ENCODE peak calls at places on chromosomes 5 and 9, in nine cellular contexts. One of them, this sample, is unnamed. For H3K4me1, the result is how much of the 10 kb centered on the place peaks cover.

GRCh38 chr9:13941686-13942085 is 372.3 kb downstream of the NFIB start:
- DNase-seq in upper lobe of right lung: no peak
- DNase-seq in IMR-90: peak
- DNase-seq in spleen: no peak
- DNase-seq in heart right ventricle: no peak
- DNase-seq in RWPE2: no peak
- DNase-seq in pancreas: no peak
- DNase-seq in left ventricle myocardium inferior: no peak
- DNase-seq in CD8-positive, alpha-beta T cell: no peak
- DNase-seq in this sample: no peak

GRCh38 chr9:33329117-33329563 is 38.8 kb downstream of the NFX1 start:
- DNase-seq in CD8-positive, alpha-beta T cell: no peak
- DNase-seq in spleen: no peak
- DNase-seq in pancreas: peak
- DNase-seq in upper lobe of right lung: no peak
- DNase-seq in heart right ventricle: no peak
- DNase-seq in left ventricle myocardium inferior: no peak
- DNase-seq in RWPE2: peak
- DNase-seq in IMR-90: peak
- DNase-seq in this sample: peak

GRCh38 chr5:56496581-56497063 is 263.5 kb upstream of the ANKRD55 start:
- DNase-seq in spleen: no peak
- DNase-seq in pancreas: no peak
- DNase-seq in upper lobe of right lung: no peak
- DNase-seq in heart right ventricle: no peak
- DNase-seq in RWPE2: no peak
- DNase-seq in left ventricle myocardium inferior: no peak
- DNase-seq in IMR-90: no peak
- DNase-seq in CD8-positive, alpha-beta T cell: no peak
- DNase-seq in this sample: no peak

GRCh38 chr5:57850109-57850508 is 367.5 kb upstream of the ACTBL2 start:
- DNase-seq in IMR-90: no peak
- DNase-seq in CD8-positive, alpha-beta T cell: no peak
- DNase-seq in pancreas: no peak
- DNase-seq in RWPE2: no peak
- DNase-seq in upper lobe of right lung: no peak
- DNase-seq in left ventricle myocardium inferior: no peak
- DNase-seq in spleen: no peak
- DNase-seq in heart right ventricle: no peak
- DNase-seq in this sample: no peak

GRCh38 chr5:68803881-68804319 is 289.9 kb upstream of the SLC30A5 start:
- DNase-seq in CD8-positive, alpha-beta T cell: no peak
- DNase-seq in heart right ventricle: no peak
- DNase-seq in left ventricle myocardium inferior: no peak
- DNase-seq in IMR-90: no peak
- DNase-seq in spleen: no peak
- DNase-seq in RWPE2: no peak
- DNase-seq in upper lobe of right lung: no peak
- DNase-seq in pancreas: no peak
- DNase-seq in this sample: no peak

GRCh38 chr5:173458819-173459218 is 130.6 kb upstream of the STC2 start:
- DNase-seq in pancreas: no peak
- DNase-seq in upper lobe of right lung: no peak
- DNase-seq in CD8-positive, alpha-beta T cell: no peak
- DNase-seq in IMR-90: peak
- DNase-seq in spleen: no peak
- DNase-seq in heart right ventricle: no peak
- DNase-seq in RWPE2: no peak
- DNase-seq in left ventricle myocardium inferior: no peak
- DNase-seq in this sample: no peak

GRCh38 chr5:142316051-142316450 is 8.8 kb downstream of the SPRY4 start:
- DNase-seq in pancreas: no peak
- DNase-seq in CD8-positive, alpha-beta T cell: no peak
- DNase-seq in spleen: no peak
- DNase-seq in upper lobe of right lung: no peak
- DNase-seq in RWPE2: no peak
- DNase-seq in left ventricle myocardium inferior: no peak
- DNase-seq in IMR-90: peak
- DNase-seq in heart right ventricle: no peak
- DNase-seq in this sample: no peak

GRCh38 chr9:95506438-95506691 is 10.4 kb downstream of the PTCH1 start:
- DNase-seq in IMR-90: peak
- DNase-seq in RWPE2: no peak
- DNase-seq in spleen: no peak
- DNase-seq in CD8-positive, alpha-beta T cell: no peak
- DNase-seq in heart right ventricle: no peak
- DNase-seq in left ventricle myocardium inferior: peak
- DNase-seq in pancreas: no peak
- DNase-seq in upper lobe of right lung: no peak
- DNase-seq in this sample: no peak

GRCh38 chr5:113663879-113664278 is 150.4 kb downstream of the YTHDC2 start:
- DNase-seq in RWPE2: no peak
- DNase-seq in heart right ventricle: peak
- DNase-seq in pancreas: peak
- DNase-seq in IMR-90: peak
- DNase-seq in CD8-positive, alpha-beta T cell: no peak
- DNase-seq in upper lobe of right lung: no peak
- DNase-seq in spleen: no peak
- DNase-seq in left ventricle myocardium inferior: peak
- DNase-seq in this sample: no peak

GRCh38 chr5:96344678-96345612 is 88.1 kb downstream of the PCSK1 start:
- DNase-seq in spleen: no peak
- DNase-seq in pancreas: peak
- DNase-seq in left ventricle myocardium inferior: no peak
- DNase-seq in CD8-positive, alpha-beta T cell: no peak
- DNase-seq in IMR-90: peak
- DNase-seq in heart right ventricle: no peak
- DNase-seq in RWPE2: no peak
- DNase-seq in upper lobe of right lung: no peak
- DNase-seq in this sample: no peak

GRCh38 chr5:81545911-81546310 is 152.0 kb upstream of the ACOT12 start:
- DNase-seq in RWPE2: no peak
- DNase-seq in spleen: no peak
- DNase-seq in left ventricle myocardium inferior: no peak
- DNase-seq in heart right ventricle: no peak
- DNase-seq in IMR-90: no peak
- DNase-seq in pancreas: no peak
- DNase-seq in upper lobe of right lung: no peak
- DNase-seq in CD8-positive, alpha-beta T cell: no peak
- DNase-seq in this sample: no peak

GRCh38 chr9:78973906-78974305 is 597.9 kb upstream of the TLE4 start:
- DNase-seq in spleen: no peak
- DNase-seq in CD8-positive, alpha-beta T cell: no peak
- DNase-seq in upper lobe of right lung: no peak
- DNase-seq in left ventricle myocardium inferior: no peak
- DNase-seq in heart right ventricle: no peak
- DNase-seq in pancreas: no peak
- DNase-seq in IMR-90: peak
- DNase-seq in RWPE2: no peak
- DNase-seq in this sample: peak

GRCh38 chr5:39547548-39548154 is 122.9 kb upstream of the DAB2 start:
- DNase-seq in left ventricle myocardium inferior: no peak
- DNase-seq in spleen: no peak
- DNase-seq in CD8-positive, alpha-beta T cell: no peak
- DNase-seq in heart right ventricle: no peak
- DNase-seq in RWPE2: no peak
- DNase-seq in upper lobe of right lung: no peak
- DNase-seq in pancreas: no peak
- DNase-seq in IMR-90: peak
- DNase-seq in this sample: no peak

GRCh38 chr5:168006473-168007130 is 284.8 kb upstream of the WWC1 start:
- DNase-seq in RWPE2: no peak
- DNase-seq in heart right ventricle: no peak
- DNase-seq in spleen: no peak
- DNase-seq in CD8-positive, alpha-beta T cell: no peak
- DNase-seq in IMR-90: peak
- DNase-seq in pancreas: no peak
- DNase-seq in left ventricle myocardium inferior: no peak
- DNase-seq in upper lobe of right lung: no peak
- DNase-seq in this sample: no peak

GRCh38 chr9:132041825-132042224 is 37.8 kb downstream of the MED27 start:
- DNase-seq in CD8-positive, alpha-beta T cell: no peak
- DNase-seq in pancreas: no peak
- DNase-seq in spleen: no peak
- DNase-seq in RWPE2: no peak
- DNase-seq in heart right ventricle: no peak
- DNase-seq in upper lobe of right lung: no peak
- DNase-seq in left ventricle myocardium inferior: no peak
- DNase-seq in IMR-90: no peak
- DNase-seq in this sample: no peak

GRCh38 chr9:9790216-9790872 is 822.5 kb downstream of the PTPRD start:
- DNase-seq in pancreas: no peak
- DNase-seq in RWPE2: no peak
- DNase-seq in left ventricle myocardium inferior: no peak
- DNase-seq in CD8-positive, alpha-beta T cell: no peak
- DNase-seq in upper lobe of right lung: no peak
- DNase-seq in spleen: no peak
- DNase-seq in IMR-90: no peak
- DNase-seq in heart right ventricle: no peak
- DNase-seq in this sample: no peak

GRCh38 chr9:136282272-136282861 is 21.5 kb downstream of the CCDC187 start:
- DNase-seq in RWPE2: no peak
- DNase-seq in pancreas: peak
- DNase-seq in heart right ventricle: no peak
- DNase-seq in CD8-positive, alpha-beta T cell: no peak
- DNase-seq in spleen: no peak
- DNase-seq in left ventricle myocardium inferior: no peak
- DNase-seq in IMR-90: no peak
- DNase-seq in upper lobe of right lung: no peak
- DNase-seq in this sample: no peak

GRCh38 chr5:115460476-115460875 is 84.1 kb downstream of the FEM1C start:
- DNase-seq in upper lobe of right lung: peak
- DNase-seq in spleen: no peak
- DNase-seq in CD8-positive, alpha-beta T cell: no peak
- DNase-seq in pancreas: peak
- DNase-seq in left ventricle myocardium inferior: peak
- DNase-seq in IMR-90: peak
- DNase-seq in heart right ventricle: peak
- DNase-seq in RWPE2: no peak
- DNase-seq in this sample: peak

GRCh38 chr9:16221822-16222547 is 648.5 kb downstream of the BNC2 start:
- DNase-seq in heart right ventricle: no peak
- DNase-seq in upper lobe of right lung: no peak
- DNase-seq in left ventricle myocardium inferior: no peak
- DNase-seq in spleen: no peak
- DNase-seq in CD8-positive, alpha-beta T cell: no peak
- DNase-seq in IMR-90: no peak
- DNase-seq in pancreas: no peak
- DNase-seq in RWPE2: no peak
- DNase-seq in this sample: no peak

DNA sequence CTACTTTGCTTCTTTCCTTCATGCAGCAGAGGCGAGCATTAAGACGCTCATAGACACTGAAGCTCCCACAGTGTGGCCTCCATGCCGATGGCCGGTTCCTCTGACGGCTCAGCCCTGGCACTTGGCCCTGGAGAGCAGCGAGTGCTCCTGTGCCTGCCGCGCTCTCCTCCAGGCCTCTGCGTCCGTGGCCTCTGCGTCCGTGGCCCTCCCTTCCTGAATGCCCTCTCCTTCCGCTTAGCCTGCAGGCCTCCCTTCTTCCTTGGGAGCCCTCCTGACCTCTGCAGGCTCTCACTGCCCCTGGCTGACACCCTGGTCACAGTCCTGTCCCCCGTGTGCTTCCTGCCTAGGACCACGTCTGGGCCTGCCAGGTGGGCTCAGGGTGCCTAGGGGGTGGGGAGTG is 92.8 kb downstream of the ZNF354C start:
- DNase-seq in spleen: peak
- DNase-seq in heart right ventricle: peak
- DNase-seq in pancreas: no peak
- DNase-seq in left ventricle myocardium inferior: no peak
- DNase-seq in RWPE2: peak
- DNase-seq in upper lobe of right lung: peak
- DNase-seq in IMR-90: no peak
- DNase-seq in CD8-positive, alpha-beta T cell: no peak
- DNase-seq in this sample: no peak
- H3K4me1 ChIP-seq in spleen: under half
- H3K4me1 ChIP-seq in heart right ventricle: under half
- H3K4me1 ChIP-seq in pancreas: under half
- H3K4me1 ChIP-seq in left ventricle myocardium inferior: under half
- H3K4me1 ChIP-seq in RWPE2: under half
- H3K4me1 ChIP-seq in upper lobe of right lung: under half
- H3K4me1 ChIP-seq in IMR-90: under half
- H3K4me1 ChIP-seq in CD8-positive, alpha-beta T cell: under half
- H3K4me1 ChIP-seq in this sample: under half

GRCh38 chr9:116483622-116484482 is 203.3 kb upstream of the TRIM32 start:
- DNase-seq in heart right ventricle: no peak
- DNase-seq in left ventricle myocardium inferior: no peak
- DNase-seq in IMR-90: no peak
- DNase-seq in RWPE2: no peak
- DNase-seq in upper lobe of right lung: no peak
- DNase-seq in spleen: no peak
- DNase-seq in pancreas: no peak
- DNase-seq in CD8-positive, alpha-beta T cell: no peak
- DNase-seq in this sample: no peak
- TF ChIP-seq CTCF in heart right ventricle: no peak
- TF ChIP-seq CTCF in left ventricle myocardium inferior: no peak
- TF ChIP-seq CTCF in IMR-90: no peak
- TF ChIP-seq CTCF in RWPE2: no peak
- TF ChIP-seq CTCF in upper lobe of right lung: no peak
- TF ChIP-seq CTCF in spleen: no peak
- TF ChIP-seq CTCF in pancreas: no peak
- TF ChIP-seq CTCF in CD8-positive, alpha-beta T cell: no peak
- TF ChIP-seq CTCF in this sample: no peak

DNA sequence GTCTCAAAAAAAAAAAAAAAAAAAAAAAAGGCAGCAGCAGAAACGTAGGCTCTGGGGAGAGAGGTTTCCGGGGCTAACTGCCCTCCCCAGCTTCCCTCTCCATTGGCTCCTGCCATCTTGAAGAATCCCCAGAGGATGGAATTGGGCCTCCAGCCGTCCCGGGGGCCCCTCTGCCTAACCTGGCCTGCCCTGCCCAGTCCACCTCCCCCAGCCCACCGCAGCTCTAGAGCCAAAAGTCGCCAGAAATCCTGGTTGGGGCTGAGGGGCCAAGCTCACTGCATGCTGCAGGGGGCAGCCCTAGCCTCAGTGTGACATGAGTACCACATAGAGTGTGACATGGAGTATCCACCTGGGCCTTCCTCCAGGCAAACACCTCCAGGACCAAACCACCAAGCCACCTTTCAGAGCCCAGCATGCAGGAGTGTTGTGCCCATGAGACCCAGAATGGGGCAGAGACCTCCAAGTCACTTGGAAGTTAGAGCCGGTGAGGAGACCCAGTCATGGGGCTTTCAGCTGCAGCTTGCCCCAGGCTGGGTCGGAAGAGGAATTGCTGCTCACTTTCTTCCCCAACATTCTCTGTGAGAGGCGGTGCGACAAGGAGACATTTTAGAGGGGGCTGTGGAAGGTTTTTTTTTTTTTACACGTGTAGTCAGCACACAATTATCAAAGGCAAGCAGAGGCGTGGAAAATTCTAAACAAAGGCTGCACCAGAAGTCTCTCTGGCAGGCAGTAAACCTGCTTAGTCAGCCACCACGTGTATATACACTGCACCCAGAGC is 17.6 kb downstream of the CD74 start:
- DNase-seq in pancreas: no peak
- DNase-seq in CD8-positive, alpha-beta T cell: no peak
- DNase-seq in IMR-90: no peak
- DNase-seq in left ventricle myocardium inferior: no peak
- DNase-seq in heart right ventricle: no peak
- DNase-seq in RWPE2: no peak
- DNase-seq in upper lobe of right lung: no peak
- DNase-seq in spleen: no peak
- DNase-seq in this sample: no peak
- H3K4me1 ChIP-seq in pancreas: under half
- H3K4me1 ChIP-seq in CD8-positive, alpha-beta T cell: under half
- H3K4me1 ChIP-seq in IMR-90: under half
- H3K4me1 ChIP-seq in left ventricle myocardium inferior: under half
- H3K4me1 ChIP-seq in heart right ventricle: under half
- H3K4me1 ChIP-seq in RWPE2: under half
- H3K4me1 ChIP-seq in upper lobe of right lung: under half
- H3K4me1 ChIP-seq in spleen: under half
- H3K4me1 ChIP-seq in this sample: under half

GRCh38 chr5:6520201-6520600 is 71.5 kb downstream of the UBE2QL1 start:
- DNase-seq in heart right ventricle: no peak
- DNase-seq in CD8-positive, alpha-beta T cell: no peak
- DNase-seq in upper lobe of right lung: no peak
- DNase-seq in RWPE2: no peak
- DNase-seq in IMR-90: no peak
- DNase-seq in left ventricle myocardium inferior: no peak
- DNase-seq in pancreas: no peak
- DNase-seq in spleen: no peak
- DNase-seq in this sample: no peak
- TF ChIP-seq CTCF in heart right ventricle: no peak
- TF ChIP-seq CTCF in CD8-positive, alpha-beta T cell: no peak
- TF ChIP-seq CTCF in upper lobe of right lung: no peak
- TF ChIP-seq CTCF in RWPE2: no peak
- TF ChIP-seq CTCF in IMR-90: no peak
- TF ChIP-seq CTCF in left ventricle myocardium inferior: no peak
- TF ChIP-seq CTCF in pancreas: no peak
- TF ChIP-seq CTCF in spleen: no peak
- TF ChIP-seq CTCF in this sample: no peak